ENCODE peak calls at places on chromosomes 12 and 14, in ten cellular contexts. X, S, H, B, U, D, I, E, N and C are unnamed samples.
A peak's percentile ranks its signal among the peaks of the same experiment; 100 is the strongest.

GRCh38 chr14:94936411-94936892 is 166.5 kb upstream of the GSC start:
- DNase-seq in X (no peak), S (peak; percentile 84), H (peak; percentile 85), B (no peak), U (no peak), D (no peak), I (peak; percentile 78), E (no peak), N (peak; percentile 55), C (peak; percentile 17)

GRCh38 chr12:68978678-68979077 is 45.7 kb upstream of the CPM start:
- DNase-seq in X (no peak), S (no peak), H (no peak), B (no peak), U (no peak), D (no peak), I (no peak), E (no peak), N (no peak), C (no peak)

GRCh38 chr12:32983968-32984367 is 87.4 kb upstream of the PKP2 start:
- DNase-seq in X (no peak), S (no peak), H (no peak), B (no peak), U (no peak), D (no peak), I (no peak), E (no peak), N (no peak), C (no peak)

GRCh38 chr12:113056631-113057488 is at the start of gene DTX1:
- DNase-seq in X (no peak), S (peak; percentile 54), H (peak; percentile 45), B (no peak), U (no peak), D (peak; percentile 80), I (peak; percentile 59), E (no peak), N (no peak), C (no peak)

GRCh38 chr12:110022980-110023633 is 23.9 kb downstream of the ANKRD13A start:
- DNase-seq in X (no peak), S (no peak), H (no peak), B (no peak), U (no peak), D (no peak), I (no peak), E (peak; percentile 88), N (peak; percentile 48), C (peak; percentile 69)

GRCh38 chr12:96809522-96809921 is 97.5 kb upstream of the NEDD1 start:
- DNase-seq in X (no peak), S (no peak), H (no peak), B (no peak), U (no peak), D (no peak), I (no peak), E (no peak), N (no peak), C (no peak)

GRCh38 chr14:99001241-99001640 is 270.8 kb downstream of the BCL11B start:
- DNase-seq in X (no peak), S (no peak), H (no peak), B (no peak), U (no peak), D (no peak), I (no peak), E (no peak), N (no peak), C (no peak)

GRCh38 chr14:48957486-48957885 is 628.7 kb downstream of the RPS29 start:
- DNase-seq in X (no peak), S (no peak), H (no peak), B (no peak), U (no peak), D (no peak), I (no peak), E (no peak), N (no peak), C (no peak)

GRCh38 chr14:33932526-33933292 is 18.2 kb downstream of the EGLN3 start:
- DNase-seq in X (no peak), S (no peak), H (no peak), B (no peak), U (no peak), D (no peak), I (no peak), E (no peak), N (peak; percentile 40), C (peak; percentile 41)

GRCh38 chr14:44657688-44658388 is 150.8 kb upstream of the FSCB start:
- DNase-seq in X (no peak), S (no peak), H (no peak), B (peak; percentile 12), U (no peak), D (no peak), I (no peak), E (peak; percentile 0), N (no peak), C (peak; percentile 1)

GRCh38 chr12:99706736-99707473 is 59.4 kb downstream of the GARIN6 start:
- DNase-seq in X (no peak), S (no peak), H (no peak), B (no peak), U (no peak), D (no peak), I (no peak), E (no peak), N (no peak), C (no peak)

GRCh38 chr14:72783741-72784140 is 110.2 kb downstream of the DPF3 start:
- DNase-seq in X (no peak), S (no peak), H (no peak), B (no peak), U (no peak), D (no peak), I (no peak), E (no peak), N (no peak), C (no peak)
- TF ChIP-seq CTCF in X (no peak), S (no peak), H (no peak), B (no peak), U (no peak), D (no peak), I (no peak), E (no peak), N (no peak), C (no peak)

GRCh38 chr12:27244680-27245005 is 557 bp downstream of the STK38L start:
- DNase-seq in X (no peak), S (no peak), H (no peak), B (no peak), U (no peak), D (no peak), I (no peak), E (peak; percentile 58), N (peak; percentile 68), C (peak; percentile 38)

GRCh38 chr12:27243006-27243405 is 1.1 kb upstream of the STK38L start:
- DNase-seq in X (no peak), S (no peak), H (no peak), B (no peak), U (no peak), D (no peak), I (no peak), E (no peak), N (no peak), C (no peak)

GRCh38 chr12:27246141-27246540 is 2.1 kb downstream of the STK38L start:
- DNase-seq in X (no peak), S (no peak), H (no peak), B (no peak), U (no peak), D (no peak), I (no peak), E (no peak), N (no peak), C (no peak)

GRCh38 chr12:27245039-27245438 is 953 bp downstream of the STK38L start:
- DNase-seq in X (no peak), S (no peak), H (no peak), B (no peak), U (no peak), D (no peak), I (no peak), E (no peak), N (no peak), C (peak; percentile 47)

DNA sequence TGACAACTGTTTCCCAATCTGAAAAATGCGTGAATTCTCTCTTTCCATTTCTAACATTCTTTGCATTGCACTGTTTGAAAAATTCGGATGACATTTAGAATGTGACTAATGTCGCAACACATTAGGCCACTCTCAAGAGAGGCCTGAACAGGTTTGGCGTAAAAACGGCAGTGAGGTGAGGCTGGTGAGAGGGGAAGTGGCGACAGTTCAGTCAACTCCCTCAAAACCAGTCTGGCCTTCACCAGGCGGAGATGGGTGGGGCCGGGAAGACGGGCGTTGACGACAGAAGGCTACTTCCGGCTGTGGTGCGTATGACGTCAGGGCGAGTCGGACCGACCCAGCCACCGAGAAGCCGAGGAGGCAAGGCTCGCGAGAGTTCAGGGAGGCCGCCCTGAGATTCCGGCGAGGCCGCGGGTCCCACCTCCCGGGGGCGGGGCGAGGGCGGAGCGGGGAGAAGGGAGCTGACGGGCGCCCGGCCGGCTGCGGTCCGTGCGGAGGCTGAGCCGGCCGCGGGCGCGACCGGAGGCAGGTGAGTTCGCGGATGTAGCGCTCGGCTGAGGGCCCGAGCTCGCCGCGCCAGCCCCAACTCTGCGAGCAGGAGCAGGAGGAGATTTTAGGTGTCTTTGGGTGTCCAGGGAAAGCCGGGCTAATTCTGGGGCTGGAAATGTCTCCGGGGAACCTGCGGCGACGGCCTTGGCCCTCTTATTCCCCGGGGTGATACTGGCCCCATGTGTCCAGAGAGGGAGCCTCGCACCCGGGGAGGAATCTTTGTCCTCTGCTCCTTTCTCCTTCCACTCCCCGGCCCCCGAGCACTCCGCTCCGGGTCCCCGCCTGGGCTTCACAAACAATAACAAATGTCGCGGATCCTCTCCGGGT is at the start of gene STK38L:
- DNase-seq in X (peak; percentile 87), S (peak; percentile 99), H (peak; percentile 98), B (peak; percentile 99), U (peak; percentile 96), D (peak; percentile 99), I (peak; percentile 98), E (peak; percentile 93), N (peak; percentile 95), C (peak; percentile 95)
- TF ChIP-seq CTCF in X (peak; percentile 42), S (no peak), H (no peak), B (no peak), U (peak; percentile 49), D (peak; percentile 68), I (no peak), E (peak; percentile 49), N (peak; percentile 6), C (peak; percentile 45)

DNA sequence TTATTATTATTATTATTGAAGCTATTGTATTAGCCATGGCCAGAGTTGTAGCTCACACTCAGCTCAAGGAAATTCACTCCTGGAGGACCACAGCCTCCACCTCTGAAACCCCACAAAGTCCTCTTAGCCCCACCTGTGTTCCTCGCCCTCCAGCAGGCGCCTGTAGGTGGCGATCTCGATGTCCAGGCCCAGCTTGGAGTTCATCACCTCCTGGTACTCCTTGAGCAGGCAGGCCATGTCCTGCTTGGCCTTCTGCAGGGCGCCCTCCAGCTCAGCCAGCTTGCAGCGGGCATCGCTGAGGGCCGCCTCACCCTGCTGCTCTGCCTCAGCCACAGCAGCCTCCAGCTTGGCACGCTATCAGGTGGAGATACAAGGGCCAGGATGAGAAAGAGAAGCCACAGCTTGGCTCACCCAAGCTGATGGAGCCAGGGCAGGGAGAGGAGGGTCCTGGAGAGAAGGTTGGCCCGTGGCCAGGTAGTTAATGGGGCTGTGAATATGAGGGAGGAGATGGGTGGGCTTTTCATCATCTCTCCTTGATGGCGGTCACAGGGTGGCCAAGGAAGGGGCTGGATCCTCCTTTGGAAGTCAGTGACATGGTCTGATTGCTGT is 5.1 kb downstream of the KRT85 start:
- DNase-seq in X (peak; percentile 36), S (no peak), H (no peak), B (peak; percentile 33), U (no peak), D (no peak), I (no peak), E (no peak), N (no peak), C (no peak)
- TF ChIP-seq CTCF in X (peak; percentile 19), S (no peak), H (no peak), B (no peak), U (peak; percentile 29), D (peak; percentile 42), I (no peak), E (no peak), N (peak; percentile 32), C (peak; percentile 36)

GRCh38 chr12:120346681-120347080 is 19.1 kb upstream of the PLA2G1B start:
- DNase-seq in X (no peak), S (no peak), H (no peak), B (no peak), U (no peak), D (no peak), I (no peak), E (no peak), N (no peak), C (no peak)
- TF ChIP-seq CTCF in X (no peak), S (no peak), H (no peak), B (peak; percentile 60), U (peak; percentile 46), D (peak; percentile 27), I (no peak), E (no peak), N (no peak), C (no peak)